ENCODE peak calls at places on chromosomes 7 and 10, in six cellular contexts. K, X, W, R, Z and P are unnamed samples.

GRCh38 chr7:121138262-121138933 is 149.9 kb downstream of the CPED1 start:
- DNase-seq in K (no peak), X (no peak), W (peak), R (no peak), Z (peak), P (peak)

GRCh38 chr7:146982482-146982881 is 865.9 kb downstream of the CNTNAP2 start:
- DNase-seq in K (no peak), X (no peak), W (no peak), R (no peak), Z (no peak), P (no peak)

GRCh38 chr10:126133906-126134703 is 237.7 kb downstream of the FANK1 start:
- DNase-seq in K (no peak), X (no peak), W (peak), R (peak), Z (peak), P (peak)

GRCh38 chr10:84049300-84050015 is 89.9 kb upstream of the GHITM start:
- DNase-seq in K (no peak), X (no peak), W (no peak), R (no peak), Z (no peak), P (no peak)

GRCh38 chr10:70602665-70603438 is at the start of gene PRF1:
- DNase-seq in K (no peak), X (peak), W (no peak), R (no peak), Z (no peak), P (no peak)

GRCh38 chr7:56026538-56026937 is 24.7 kb downstream of the PSPH start:
- DNase-seq in K (no peak), X (no peak), W (no peak), R (no peak), Z (peak), P (no peak)

GRCh38 chr10:98848361-98848760 is 387.3 kb downstream of the HPSE2 start:
- DNase-seq in K (no peak), X (no peak), W (no peak), R (no peak), Z (peak), P (no peak)

GRCh38 chr10:80909254-80909653 is 371.6 kb downstream of the SH2D4B start:
- DNase-seq in K (no peak), X (no peak), W (no peak), R (no peak), Z (no peak), P (no peak)

GRCh38 chr10:71598673-71599072 is 120.9 kb downstream of the C10orf105 start:
- DNase-seq in K (no peak), X (peak), W (peak), R (peak), Z (no peak), P (peak)

GRCh38 chr10:5550621-5551530 is 26.1 kb downstream of the CALML3 start:
- DNase-seq in K (no peak), X (peak), W (peak), R (no peak), Z (peak), P (no peak)

GRCh38 chr7:64037095-64037494 is 8.1 kb upstream of the ZNF727 start:
- DNase-seq in K (no peak), X (no peak), W (no peak), R (no peak), Z (no peak), P (no peak)

GRCh38 chr10:115049318-115049717 is 43.8 kb upstream of the ATRNL1 start:
- DNase-seq in K (no peak), X (no peak), W (no peak), R (no peak), Z (no peak), P (no peak)
- TF ChIP-seq CTCF in K (no peak), X (no peak), W (no peak), R (no peak), Z (no peak), P (no peak)

GRCh38 chr10:34581871-34582532 is 233.1 kb downstream of the PARD3 start:
- DNase-seq in K (no peak), X (no peak), W (peak), R (no peak), Z (peak), P (peak)
- H3K4me3 ChIP-seq in K (no peak), X (no peak), W (no peak), R (no peak), Z (no peak), P (no peak)

GRCh38 chr7:78221961-78222751 is 423.6 kb downstream of the PHTF2 start:
- DNase-seq in K (no peak), X (no peak), W (peak), R (peak), Z (no peak), P (peak)
- TF ChIP-seq CTCF in K (no peak), X (no peak), W (peak), R (no peak), Z (no peak), P (no peak)

DNA sequence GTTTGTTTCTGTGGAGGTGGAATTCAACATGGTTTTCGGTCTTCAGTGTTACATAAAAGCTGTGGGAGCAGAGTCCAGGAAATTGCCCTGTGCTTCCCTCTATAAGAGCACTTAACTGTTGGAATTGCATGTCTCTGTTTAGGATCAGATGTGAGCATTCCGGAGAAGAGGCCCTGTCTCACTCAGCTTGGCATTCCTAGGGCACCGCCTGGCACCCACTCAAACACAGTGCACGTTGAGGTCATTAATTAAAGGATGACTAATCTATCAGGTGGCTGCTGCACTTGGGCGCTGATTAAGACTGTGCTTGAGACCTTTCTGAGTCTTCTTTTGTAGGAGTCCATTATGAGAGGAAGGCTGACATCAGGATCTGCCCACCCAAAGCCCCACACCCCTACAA is 82.8 kb upstream of the VIPR2 start:
- DNase-seq in K (no peak), X (no peak), W (no peak), R (no peak), Z (no peak), P (no peak)
- H3K4me3 ChIP-seq in K (no peak), X (no peak), W (no peak), R (no peak), Z (no peak), P (no peak)